ENCODE peak calls at places on chromosomes 13 and 19, in five cellular contexts. W is activated T-cell treated with anti-CD3 and anti-CD28 coated beads, Interleukin-2, amount 50 U/mL, for 72 hours; C is mucosa of descending colon; A is HuH-7.5; V is amniotic stem cell. D is an unnamed sample.

GRCh38 chr19:42401365-42402303 is 11.5 kb upstream of the CNFN start:
- DNase-seq in V (peak; percentile 52), C (peak; percentile 80), A (peak; percentile 90), W (peak; percentile 78), D (peak; percentile 90)

GRCh38 chr13:113371061-113371460 is 7.1 kb upstream of the GRTP1 start:
- DNase-seq in W (no peak), A (no peak), C (no peak), V (no peak), D (no peak)

GRCh38 chr19:6215701-6216235 is 64.0 kb downstream of the MLLT1 start:
- DNase-seq in W (no peak), C (no peak), A (no peak), V (no peak), D (no peak)

GRCh38 chr19:43524922-43525835 is 1.8 kb downstream of the ETHE1 start:
- DNase-seq in A (peak; percentile 76), W (peak; percentile 44), C (peak; percentile 87), V (no peak), D (peak; percentile 85)

GRCh38 chr19:55333870-55334269 is 5.8 kb upstream of the KMT5C start:
- DNase-seq in W (no peak), V (no peak), A (peak; percentile 70), C (peak; percentile 89), D (no peak)

GRCh38 chr13:97582170-97582569 is 148.2 kb downstream of the RAP2A start:
- DNase-seq in C (no peak), A (no peak), V (no peak), W (no peak), D (no peak)

GRCh38 chr19:43700368-43701015 is 15.4 kb upstream of the IRGC start:
- DNase-seq in W (peak; percentile 18), C (peak; percentile 57), A (no peak), V (peak; percentile 49), D (no peak)

GRCh38 chr13:25117312-25117711 is 21.4 kb downstream of the PABPC3 start:
- DNase-seq in W (no peak), C (no peak), V (no peak), A (no peak), D (no peak)

GRCh38 chr13:66489586-66489985 is 740.5 kb downstream of the PCDH9 start:
- DNase-seq in C (no peak), V (no peak), A (no peak), W (no peak), D (no peak)

GRCh38 chr13:114118763-114119123 is 13.7 kb downstream of the RASA3 start:
- DNase-seq in A (no peak), W (no peak), C (peak; percentile 32), V (no peak), D (no peak)

GRCh38 chr19:29773141-29773540 is 38.6 kb upstream of the CCNE1 start:
- DNase-seq in A (no peak), W (no peak), C (no peak), V (no peak), D (no peak)

GRCh38 chr13:113665582-113666323 is 1.3 kb upstream of the GRK1 start:
- DNase-seq in A (no peak), W (no peak), V (no peak), C (peak; percentile 29), D (peak; percentile 38)

GRCh38 chr13:79530270-79530669 is 49.3 kb downstream of the NDFIP2 start:
- DNase-seq in C (no peak), V (no peak), W (no peak), A (no peak), D (no peak)

GRCh38 chr13:33206425-33206824 is 79.1 kb downstream of the STARD13 start:
- DNase-seq in C (no peak), W (no peak), A (no peak), V (no peak), D (no peak)

GRCh38 chr19:48102870-48103751 is 7.5 kb downstream of the PLA2G4C start:
- DNase-seq in A (peak; percentile 75), C (no peak), W (peak; percentile 53), V (no peak), D (no peak)

GRCh38 chr19:55146078-55146647 is 2.8 kb downstream of the TNNT1 start:
- DNase-seq in W (peak; percentile 42), C (no peak), V (no peak), A (peak; percentile 80), D (no peak)

GRCh38 chr19:2552859-2553258 is 76.9 kb downstream of the GADD45B start:
- DNase-seq in A (no peak), W (peak; percentile 62), C (no peak), V (no peak), D (no peak)

GRCh38 chr13:22194106-22194810 is 523.4 kb downstream of the FGF9 start:
- DNase-seq in W (no peak), A (no peak), V (no peak), C (no peak), D (no peak)

GRCh38 chr19:2015611-2015950 is at the start of gene BTBD2:
- DNase-seq in W (peak; percentile 60), A (no peak), C (no peak), V (peak; percentile 64), D (no peak)

GRCh38 chr13:46992383-46992952 is 95.6 kb upstream of the HTR2A start:
- DNase-seq in C (no peak), A (peak; percentile 11), W (no peak), V (no peak), D (no peak)

GRCh38 chr13:104461049-104461448 is 1394.8 kb upstream of the SLC10A2 start:
- DNase-seq in C (no peak), A (no peak), V (no peak), W (no peak), D (no peak)

GRCh38 chr19:42246143-42246868 is 3.9 kb upstream of the GSK3A start:
- DNase-seq in C (no peak), V (peak; percentile 81), W (no peak), A (no peak), D (peak; percentile 76)

GRCh38 chr13:40345654-40346372 is 320.6 kb downstream of the FOXO1 start:
- DNase-seq in A (no peak), W (no peak), C (peak; percentile 58), V (no peak), D (no peak)

GRCh38 chr19:3370728-3371591 is 4.6 kb downstream of the NFIC start:
- DNase-seq in A (no peak), V (no peak), W (no peak), C (no peak), D (no peak)

GRCh38 chr13:35392768-35393167 is 83.7 kb downstream of the MAB21L1 start:
- DNase-seq in A (no peak), V (no peak), W (no peak), C (no peak), D (no peak)

GRCh38 chr13:41859555-41859954 is 101.4 kb downstream of the VWA8 start:
- DNase-seq in A (no peak), V (no peak), C (no peak), W (no peak), D (no peak)

GRCh38 chr19:18208098-18208951 is 4.5 kb upstream of the RAB3A start:
- DNase-seq in W (peak; percentile 70), A (no peak), C (no peak), V (peak; percentile 32), D (peak; percentile 75)

GRCh38 chr13:69857188-69857821 is 250.3 kb upstream of the ATXN8OS start:
- DNase-seq in V (peak; percentile 11), C (no peak), W (no peak), A (no peak), D (no peak)

GRCh38 chr13:25966086-25966485 is 85.7 kb downstream of the SHISA2 start:
- DNase-seq in W (no peak), C (no peak), A (no peak), V (no peak), D (no peak)

GRCh38 chr19:35859414-35859813 is 2.7 kb downstream of the KIRREL2 start:
- DNase-seq in A (no peak), W (no peak), C (no peak), V (no peak), D (no peak)